ENCODE peak calls at places on chromosome 13, in six cellular contexts. U is stimulated activated naive CD8-positive, alpha-beta T cell treated with anti-CD3 and anti-CD28 coated beads, Interleukin-15, Interleukin-2, amounts not matched to agents 100 U/mL and 50 U/mL, for 24 hours; H is naive thymus-derived CD8-positive, alpha-beta T cell; W is activated naive CD8-positive, alpha-beta T cell treated with anti-CD3 and anti-CD28 coated beads, Interleukin-2, amount 50 U/mL, for 24 hours; E is activated CD8-positive, alpha-beta memory T cell treated with anti-CD3 and anti-CD28 coated beads, Interleukin-2, amount 50 U/mL, for 4 hours; D is naive thymus-derived CD4-positive, alpha-beta T cell. I is an unnamed sample.

GRCh38 chr13:44574466-44574855 is 1.7 kb downstream of the TSC22D1 start:
- DNase-seq in U (no peak), H (no peak), W (no peak), E (no peak), D (no peak), I (no peak)

GRCh38 chr13:34926513-34926912 is 15.6 kb upstream of the NBEA start:
- DNase-seq in U (no peak), H (no peak), W (no peak), E (no peak), D (no peak), I (no peak)

GRCh38 chr13:55673910-55674309 is 1466.8 kb upstream of the PRR20A start:
- DNase-seq in U (no peak), H (no peak), W (no peak), E (no peak), D (no peak), I (no peak)

GRCh38 chr13:33606692-33607091 is 211.3 kb upstream of the RFC3 start:
- DNase-seq in U (no peak), H (no peak), W (no peak), E (no peak), D (no peak), I (no peak)

GRCh38 chr13:47397739-47398138 is 500.9 kb upstream of the HTR2A start:
- DNase-seq in U (no peak), H (no peak), W (no peak), E (no peak), D (no peak), I (no peak)

GRCh38 chr13:93690139-93690538 is 463.5 kb downstream of the GPC6 start:
- DNase-seq in U (no peak), H (no peak), W (no peak), E (no peak), D (no peak), I (no peak)

GRCh38 chr13:104450006-104450405 is 1383.8 kb upstream of the SLC10A2 start:
- DNase-seq in U (no peak), H (no peak), W (no peak), E (no peak), D (no peak), I (no peak)

GRCh38 chr13:74270018-74270417 is 135.8 kb upstream of the KLF12 start:
- DNase-seq in U (no peak), H (no peak), W (no peak), E (no peak), D (no peak), I (no peak)

GRCh38 chr13:68063181-68063580 is 833.0 kb upstream of the PCDH9 start:
- DNase-seq in U (no peak), H (no peak), W (no peak), E (no peak), D (no peak), I (no peak)

GRCh38 chr13:59269476-59269875 is 894.3 kb downstream of the DIAPH3 start:
- DNase-seq in U (no peak), H (no peak), W (no peak), E (no peak), D (no peak), I (no peak)

GRCh38 chr13:20580257-20580656 is 13.3 kb downstream of the IFT88 start:
- DNase-seq in U (no peak), H (no peak), W (no peak), E (no peak), D (no peak), I (no peak)

GRCh38 chr13:28716511-28716910 is 2.3 kb downstream of the SLC46A3 start:
- DNase-seq in U (no peak), H (no peak), W (no peak), E (no peak), D (no peak), I (no peak)

GRCh38 chr13:91058066-91058465 is 289.4 kb upstream of the MIR17HG start:
- DNase-seq in U (no peak), H (no peak), W (no peak), E (no peak), D (no peak), I (no peak)

GRCh38 chr13:101942535-101943157 is 459.2 kb downstream of the FGF14 start:
- DNase-seq in U (no peak), H (no peak), W (no peak), E (no peak), D (no peak), I (no peak)

GRCh38 chr13:114120486-114121430 is 11.7 kb downstream of the RASA3 start:
- DNase-seq in U (no peak), H (no peak), W (no peak), E (no peak), D (no peak), I (no peak)

GRCh38 chr13:99606322-99607089 is 105.2 kb downstream of the TM9SF2 start:
- DNase-seq in U (peak), H (peak), W (peak), E (peak), D (peak), I (peak)

GRCh38 chr13:24112791-24113190 is 47.7 kb upstream of the SPATA13 start:
- DNase-seq in U (no peak), H (no peak), W (no peak), E (no peak), D (no peak), I (no peak)

GRCh38 chr13:112970552-112971287 is 1.7 kb downstream of the MCF2L start:
- DNase-seq in U (no peak), H (no peak), W (no peak), E (no peak), D (no peak), I (no peak)

GRCh38 chr13:109787135-109787954 is 962 bp upstream of the IRS2 start:
- DNase-seq in U (peak), H (peak), W (peak), E (peak), D (peak), I (no peak)

GRCh38 chr13:71290963-71291937 is 575.8 kb downstream of the DACH1 start:
- DNase-seq in U (peak), H (peak), W (peak), E (peak), D (peak), I (no peak)

GRCh38 chr13:66492479-66492878 is 737.7 kb downstream of the PCDH9 start:
- DNase-seq in U (no peak), H (no peak), W (no peak), E (no peak), D (no peak), I (no peak)

GRCh38 chr13:31221057-31221456 is 21.3 kb downstream of the B3GLCT start:
- DNase-seq in U (no peak), H (no peak), W (no peak), E (no peak), D (no peak), I (no peak)

GRCh38 chr13:41384749-41385503 is 72.4 kb upstream of the RGCC start:
- DNase-seq in U (no peak), H (no peak), W (no peak), E (no peak), D (no peak), I (no peak)

GRCh38 chr13:39347926-39348901 is 254.8 kb downstream of the LHFPL6 start:
- DNase-seq in U (no peak), H (no peak), W (no peak), E (no peak), D (no peak), I (no peak)

GRCh38 chr13:114047358-114047881 is 73.5 kb upstream of the C13orf46 start:
- DNase-seq in U (no peak), H (no peak), W (no peak), E (no peak), D (no peak), I (no peak)

GRCh38 chr13:42574011-42574410 is at the start of gene TNFSF11:
- DNase-seq in U (peak), H (no peak), W (peak), E (no peak), D (no peak), I (no peak)

GRCh38 chr13:42747399-42747873 is 33.9 kb upstream of the FAM216B start:
- DNase-seq in U (no peak), H (no peak), W (no peak), E (no peak), D (no peak), I (peak)

GRCh38 chr13:72126424-72126823 is 259.4 kb upstream of the DACH1 start:
- DNase-seq in U (no peak), H (no peak), W (no peak), E (no peak), D (no peak), I (no peak)